ENCODE peak calls at places on chromosomes 13 and 19, in four cellular contexts. Y is NCI-H187 treated with DMSO at 0.1 percent for 48 hours, B is non-pigmented ciliary epithelial cell, U is brain microvascular endothelial cell. G is an unnamed sample.

GRCh38 chr19:56071151-56071550 is 49.9 kb downstream of the ZNF787 start:
- DNase-seq in U (no peak), B (no peak), Y (no peak), G (no peak)

GRCh38 chr19:10206226-10206873 is 11.6 kb upstream of the DNMT1 start:
- DNase-seq in B (no peak), Y (no peak), U (peak; percentile 38), G (no peak)

GRCh38 chr13:110664673-110665072 is 41.2 kb downstream of the CARS2 start:
- DNase-seq in U (no peak), B (no peak), Y (no peak), G (no peak)

GRCh38 chr19:18254546-18255500 is 19.4 kb downstream of the IQCN start:
- DNase-seq in B (no peak), Y (no peak), U (no peak), G (no peak)

GRCh38 chr19:4730740-4731171 is 7.1 kb upstream of the DPP9 start:
- DNase-seq in Y (no peak), B (no peak), U (no peak), G (no peak)

GRCh38 chr19:10289836-10290438 is at the start of gene ICAM5:
- DNase-seq in B (no peak), U (no peak), Y (no peak), G (no peak)

GRCh38 chr19:49921871-49922755 is 6.9 kb upstream of the ATF5 start:
- DNase-seq in Y (no peak), B (peak; percentile 31), U (peak; percentile 72), G (no peak)

GRCh38 chr19:45955905-45956608 is 17.6 kb downstream of the NOVA2 start:
- DNase-seq in Y (no peak), U (peak; percentile 13), B (no peak), G (peak; percentile 76)

GRCh38 chr19:14871619-14872230 is 14.2 kb downstream of the OR7A17 start:
- DNase-seq in U (no peak), Y (no peak), B (no peak), G (no peak)